ENCODE peak calls at places on chromosomes 12 and 14, in six cellular contexts. N, A, Y, L, C and S are unnamed samples. For H3K27me3, the result is how much of the 10 kb centered on the place peaks cover.

GRCh38 chr12:122646568-122647220 is 56.5 kb downstream of the HCAR2 start:
- DNase-seq in C (no peak), A (peak), L (no peak), Y (no peak), N (no peak), S (peak)

GRCh38 chr12:13241833-13242232 is 45.3 kb downstream of the EMP1 start:
- DNase-seq in L (no peak), N (no peak), Y (no peak), A (peak), C (peak), S (no peak)

GRCh38 chr12:68807576-68808387 is at the start of gene MDM2:
- DNase-seq in C (peak), L (peak), Y (peak), A (peak), N (peak), S (peak)

GRCh38 chr14:73461478-73462077 is 3.2 kb upstream of the NUMB start:
- DNase-seq in Y (no peak), L (no peak), N (no peak), A (no peak), C (no peak), S (no peak)

GRCh38 chr12:121872546-121873223 is 14.0 kb upstream of the HPD start:
- DNase-seq in Y (no peak), L (peak), A (peak), C (no peak), N (no peak), S (peak)

GRCh38 chr14:52313903-52314481 is at the start of gene PTGER2:
- DNase-seq in Y (peak), N (peak), L (peak), C (peak), A (peak), S (peak)

GRCh38 chr14:55609681-55610080 is 29.7 kb downstream of the KTN1 start:
- DNase-seq in Y (no peak), N (no peak), C (no peak), L (no peak), A (peak), S (no peak)

GRCh38 chr14:27688823-27689444 is 1077.7 kb upstream of the FOXG1 start:
- DNase-seq in C (no peak), N (no peak), Y (no peak), L (no peak), A (no peak), S (no peak)

GRCh38 chr12:98274430-98275130 is 240.8 kb upstream of the TMPO start:
- DNase-seq in Y (no peak), C (no peak), L (no peak), A (no peak), N (no peak), S (no peak)

GRCh38 chr12:16520328-16520727 is 85.6 kb downstream of the LMO3 start:
- DNase-seq in C (no peak), N (no peak), A (peak), Y (no peak), L (no peak), S (no peak)

GRCh38 chr12:110227138-110227537 is 53.9 kb upstream of the ATP2A2 start:
- DNase-seq in C (no peak), Y (no peak), N (no peak), A (no peak), L (no peak), S (no peak)

GRCh38 chr12:108498136-108498535 is 16.9 kb upstream of the FICD start:
- DNase-seq in N (no peak), A (no peak), C (no peak), L (no peak), Y (no peak), S (no peak)

GRCh38 chr12:108495054-108495453 is 20.0 kb upstream of the FICD start:
- DNase-seq in Y (no peak), C (peak), L (no peak), N (no peak), A (peak), S (peak)

GRCh38 chr12:108491256-108491655 is 23.8 kb upstream of the FICD start:
- DNase-seq in L (no peak), A (no peak), C (no peak), N (no peak), Y (no peak), S (no peak)

GRCh38 chr12:108495823-108496579 is 19.1 kb upstream of the FICD start:
- DNase-seq in L (no peak), Y (no peak), C (no peak), N (no peak), A (no peak), S (no peak)
- H3K27me3 ChIP-seq in L (under half), Y (under half), C (half or more), N (under half), A (under half), S (under half)

GRCh38 chr14:65045691-65046090 is 56.6 kb downstream of the MAX start:
- DNase-seq in C (no peak), L (no peak), N (no peak), A (no peak), Y (no peak), S (no peak)

GRCh38 chr14:65044596-65044959 is 57.7 kb downstream of the MAX start:
- DNase-seq in A (no peak), N (no peak), C (no peak), Y (no peak), L (peak), S (peak)

GRCh38 chr14:65042731-65043372 is 56.2 kb downstream of the FNTB start:
- DNase-seq in A (no peak), C (no peak), L (no peak), Y (no peak), N (no peak), S (no peak)

GRCh38 chr14:65045011-65045410 is 57.3 kb downstream of the MAX start:
- DNase-seq in L (no peak), A (no peak), Y (no peak), C (no peak), N (no peak), S (no peak)

DNA sequence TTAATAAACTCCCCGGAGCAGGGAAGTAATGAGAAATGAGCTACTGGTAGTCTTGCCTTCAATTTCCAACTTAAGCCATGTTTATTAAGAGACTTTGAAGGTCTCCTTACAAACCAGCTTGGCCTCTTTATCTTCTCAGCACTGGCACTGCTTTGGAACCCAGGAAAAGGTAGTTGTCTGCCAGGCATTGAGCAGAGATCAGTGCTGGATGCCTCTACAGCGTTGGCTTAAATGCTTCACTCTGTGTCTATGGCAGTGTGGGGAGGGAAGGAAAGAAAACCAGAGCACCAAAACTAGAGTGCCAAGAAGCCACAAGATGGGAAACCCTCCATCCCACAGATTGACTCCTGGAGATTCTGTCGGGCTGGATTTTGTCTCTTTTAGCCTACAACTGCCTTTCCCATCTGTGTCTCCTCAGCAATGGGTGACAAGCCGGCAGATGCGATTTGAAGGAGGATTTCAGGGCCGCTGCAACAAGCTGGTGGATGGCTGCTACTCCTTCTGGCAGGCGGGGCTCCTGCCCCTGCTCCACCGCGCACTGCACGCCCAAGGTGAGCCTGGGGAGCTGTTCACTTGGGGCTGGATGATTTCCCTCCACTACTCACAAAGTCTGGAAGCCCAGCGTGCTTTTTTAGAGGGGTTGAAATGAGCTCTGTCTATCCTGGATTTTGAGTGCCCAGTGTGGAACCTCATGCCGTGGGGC is 57.3 kb downstream of the FNTB start:
- DNase-seq in A (no peak), C (no peak), Y (no peak), N (no peak), L (no peak), S (no peak)
- H3K4me3 ChIP-seq in A (no peak), C (no peak), Y (no peak), N (no peak), L (no peak), S (no peak)

GRCh38 chr12:54421873-54422250 is 2.8 kb upstream of the ITGA5 start:
- DNase-seq in L (no peak), A (no peak), N (no peak), Y (no peak), C (no peak), S (no peak)

GRCh38 chr12:54418441-54419087 is 502 bp downstream of the ITGA5 start:
- DNase-seq in A (no peak), L (no peak), N (no peak), C (no peak), Y (no peak), S (no peak)

GRCh38 chr12:54421175-54421872 is 2.3 kb upstream of the ITGA5 start:
- DNase-seq in L (no peak), Y (no peak), C (no peak), N (no peak), A (peak), S (no peak)

GRCh38 chr12:54419088-54419887 is at the start of gene ITGA5:
- DNase-seq in A (peak), L (peak), N (peak), C (peak), Y (no peak), S (peak)

DNA sequence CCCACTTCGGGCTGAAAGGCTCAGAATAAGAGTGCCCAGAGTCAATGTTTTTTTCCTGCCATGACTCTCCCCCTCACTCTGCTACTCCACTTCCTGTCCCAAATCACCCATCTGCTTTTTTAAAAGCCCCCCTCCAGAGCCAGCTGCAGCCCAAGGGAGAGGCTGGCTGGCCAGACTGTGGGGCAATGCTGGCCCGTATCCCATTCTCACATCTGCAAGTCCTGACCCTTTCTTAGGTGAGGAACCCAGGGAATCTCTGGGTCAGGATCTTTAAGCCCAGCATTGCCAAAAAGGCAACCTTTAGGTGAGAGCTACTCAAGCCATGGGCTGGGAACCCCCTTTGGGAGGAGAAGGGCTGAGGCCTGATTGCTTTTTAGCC is 1.7 kb upstream of the ITGA5 start:
- DNase-seq in L (no peak), C (no peak), Y (no peak), A (no peak), N (no peak), S (no peak)
- H3K27me3 ChIP-seq in L (under half), C (under half), Y (under half), A (under half), N (under half), S (under half)

GRCh38 chr12:48788852-48789775 is at the start of gene ADCY6:
- DNase-seq in Y (no peak), L (peak), A (peak), C (peak), N (peak), S (peak)
- H3K4me3 ChIP-seq in Y (no peak), L (peak), A (peak), C (peak), N (peak), S (peak)

DNA sequence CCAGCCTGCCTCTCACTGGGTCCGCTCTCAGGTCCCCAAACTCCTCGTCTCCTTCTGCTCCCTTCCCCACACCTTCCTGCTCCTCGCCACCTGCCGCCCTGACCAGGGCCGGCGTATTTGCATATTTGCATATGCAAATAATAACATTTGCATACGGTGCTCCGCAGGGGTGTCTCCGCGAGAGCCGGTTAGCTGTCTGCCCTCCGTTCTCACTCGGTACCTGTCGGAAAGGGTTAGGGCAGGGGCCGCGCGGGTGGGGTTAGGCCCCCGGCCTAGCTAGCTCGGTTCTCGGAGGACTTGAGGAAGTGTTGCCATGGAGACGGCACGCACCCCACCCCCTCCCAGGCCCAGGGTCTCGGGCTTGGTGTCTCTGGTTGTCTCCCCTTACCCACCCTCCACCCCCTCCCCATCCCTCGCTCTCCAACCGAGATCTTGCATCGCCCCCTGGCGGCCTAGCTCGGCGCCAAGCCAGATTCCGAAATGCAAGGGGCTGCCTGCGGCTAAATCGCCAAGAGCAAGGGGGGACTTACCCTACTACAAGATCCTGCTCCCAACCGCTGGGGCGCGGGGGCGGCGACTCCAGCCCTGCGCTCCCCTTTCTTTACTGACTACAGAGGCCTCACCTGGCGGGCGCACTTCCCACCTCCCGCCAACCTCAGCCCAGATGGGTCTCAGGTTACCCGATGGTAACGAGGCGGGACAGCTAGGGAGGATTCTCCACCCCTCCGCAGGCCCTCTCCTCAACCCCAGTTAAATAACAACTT is 8.1 kb downstream of the STAC3 start:
- DNase-seq in Y (peak), L (peak), A (peak), C (peak), N (peak), S (peak)
- H3K27me3 ChIP-seq in Y (under half), L (under half), A (under half), C (under half), N (under half), S (half or more)

GRCh38 chr12:95217377-95218163 is at the start of the genes FGD6 and VEZT:
- DNase-seq in C (peak), L (peak), N (peak), A (peak), Y (peak), S (peak)

GRCh38 chr12:95220726-95221125 is 3.1 kb downstream of the VEZT start:
- DNase-seq in A (no peak), C (no peak), Y (no peak), N (no peak), L (no peak), S (no peak)

GRCh38 chr12:95218852-95219171 is 1.2 kb downstream of the VEZT start:
- DNase-seq in Y (no peak), A (no peak), N (no peak), L (no peak), C (no peak), S (peak)

GRCh38 chr12:95218164-95218851 is 701 bp downstream of the VEZT start:
- DNase-seq in L (no peak), Y (peak), N (no peak), A (peak), C (no peak), S (no peak)

DNA sequence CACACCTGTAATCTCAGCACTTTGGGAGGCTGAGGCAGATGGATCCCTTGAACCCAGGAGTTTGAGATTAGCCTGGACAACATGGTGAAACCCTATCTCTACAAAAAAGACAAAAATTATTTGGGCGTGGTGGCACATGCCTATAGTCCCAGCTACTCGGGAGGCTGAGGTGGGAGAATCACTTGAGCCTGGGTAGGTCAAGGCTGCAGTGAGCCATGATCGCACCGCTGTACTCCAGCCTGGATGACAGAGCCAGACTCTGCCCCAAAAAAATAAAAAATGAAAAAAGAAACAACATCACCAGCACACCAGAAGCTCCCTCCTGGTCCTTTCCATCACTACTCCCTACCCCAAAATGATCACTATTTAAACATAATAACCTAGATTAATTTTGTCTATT is 2.6 kb downstream of the VEZT start:
- DNase-seq in L (no peak), Y (no peak), A (no peak), C (no peak), N (no peak), S (no peak)
- H3K4me3 ChIP-seq in L (no peak), Y (no peak), A (no peak), C (no peak), N (no peak), S (no peak)

GRCh38 chr12:30823140-30823669 is 68.5 kb upstream of the CAPRIN2 start:
- DNase-seq in N (peak), A (no peak), L (peak), Y (no peak), C (no peak), S (peak)
- H3K27me3 ChIP-seq in N (under half), A (under half), L (under half), Y (under half), C (under half), S (under half)